ENCODE peak calls at places on chromosomes 11 and 22, in five cellular contexts. K is HepG2, E is GM12878, F is K562, Y is H1. U is an unnamed sample.

GRCh38 chr22:24325105-24325757 is 54.6 kb downstream of the SPECC1L start:
- DNase-seq in K (peak), E (peak), F (peak), Y (no peak), U (peak)

GRCh38 chr11:75214411-75214821 is 26.2 kb upstream of the TPBGL start:
- DNase-seq in K (peak), E (peak), F (peak), Y (peak), U (peak)

GRCh38 chr22:42895087-42895486 is 38.0 kb upstream of the ARFGAP3 start:
- DNase-seq in K (no peak), E (peak), F (no peak), Y (no peak), U (no peak)

GRCh38 chr22:43183496-43184263 is 3.3 kb downstream of the TTLL12 start:
- DNase-seq in K (peak), E (no peak), F (peak), Y (no peak), U (no peak)

GRCh38 chr11:40877256-40877655 is 582.2 kb downstream of the LRRC4C start:
- DNase-seq in K (peak), E (no peak), F (no peak), Y (no peak), U (no peak)

GRCh38 chr11:73493838-73494598 is 103.9 kb downstream of the FAM168A start:
- DNase-seq in K (peak), E (no peak), F (no peak), Y (peak), U (peak)

GRCh38 chr11:117371453-117371852 is 43.8 kb downstream of the CEP164 start:
- DNase-seq in K (no peak), E (no peak), F (no peak), Y (no peak), U (no peak)

GRCh38 chr11:74925281-74925680 is 23.6 kb downstream of the XRRA1 start:
- DNase-seq in K (no peak), E (no peak), F (no peak), Y (no peak), U (no peak)

GRCh38 chr11:122354029-122354697 is 238.1 kb upstream of the BLID start:
- DNase-seq in K (no peak), E (no peak), F (no peak), Y (no peak), U (no peak)

GRCh38 chr22:24105661-24106060 is 75.6 kb upstream of the SUSD2 start:
- DNase-seq in K (no peak), E (no peak), F (no peak), Y (no peak), U (no peak)

GRCh38 chr11:62491571-62492329 is 54.9 kb downstream of the AHNAK start:
- DNase-seq in K (no peak), E (no peak), F (peak), Y (no peak), U (no peak)

GRCh38 chr11:2898366-2899079 is 12.9 kb upstream of the CDKN1C start:
- DNase-seq in K (peak), E (no peak), F (peak), Y (no peak), U (no peak)

GRCh38 chr11:63944987-63945386 is 6.2 kb downstream of the NAA40 start:
- DNase-seq in K (peak), E (no peak), F (no peak), Y (no peak), U (no peak)
- H2AFZ ChIP-seq in K (no peak), E (no peak), F (no peak), Y (no peak), U (no peak)

DNA sequence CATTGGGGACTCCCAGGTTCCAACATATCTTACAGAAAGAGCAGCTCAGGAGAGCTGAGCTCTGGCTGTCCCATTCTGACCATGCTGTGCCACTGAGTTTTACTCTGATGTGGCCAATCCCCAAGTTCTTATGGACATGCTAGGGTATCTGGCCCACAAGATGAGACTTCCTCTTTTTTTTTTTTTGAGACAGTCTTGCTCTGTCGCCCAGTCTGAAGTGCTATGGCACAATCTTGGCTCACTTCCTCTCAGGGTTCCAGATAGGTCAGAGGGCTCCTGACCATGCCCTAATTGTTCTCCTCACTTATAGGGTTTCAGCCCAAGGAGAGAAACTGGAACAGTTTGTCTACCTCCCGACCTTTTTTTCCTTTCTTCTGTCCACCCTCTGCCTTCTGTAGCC is 152.3 kb upstream of the CCDC90B start:
- DNase-seq in K (no peak), E (no peak), F (no peak), Y (no peak), U (no peak)
- H3K4me2 ChIP-seq in K (no peak), E (no peak), F (no peak), Y (no peak), U (no peak)

DNA sequence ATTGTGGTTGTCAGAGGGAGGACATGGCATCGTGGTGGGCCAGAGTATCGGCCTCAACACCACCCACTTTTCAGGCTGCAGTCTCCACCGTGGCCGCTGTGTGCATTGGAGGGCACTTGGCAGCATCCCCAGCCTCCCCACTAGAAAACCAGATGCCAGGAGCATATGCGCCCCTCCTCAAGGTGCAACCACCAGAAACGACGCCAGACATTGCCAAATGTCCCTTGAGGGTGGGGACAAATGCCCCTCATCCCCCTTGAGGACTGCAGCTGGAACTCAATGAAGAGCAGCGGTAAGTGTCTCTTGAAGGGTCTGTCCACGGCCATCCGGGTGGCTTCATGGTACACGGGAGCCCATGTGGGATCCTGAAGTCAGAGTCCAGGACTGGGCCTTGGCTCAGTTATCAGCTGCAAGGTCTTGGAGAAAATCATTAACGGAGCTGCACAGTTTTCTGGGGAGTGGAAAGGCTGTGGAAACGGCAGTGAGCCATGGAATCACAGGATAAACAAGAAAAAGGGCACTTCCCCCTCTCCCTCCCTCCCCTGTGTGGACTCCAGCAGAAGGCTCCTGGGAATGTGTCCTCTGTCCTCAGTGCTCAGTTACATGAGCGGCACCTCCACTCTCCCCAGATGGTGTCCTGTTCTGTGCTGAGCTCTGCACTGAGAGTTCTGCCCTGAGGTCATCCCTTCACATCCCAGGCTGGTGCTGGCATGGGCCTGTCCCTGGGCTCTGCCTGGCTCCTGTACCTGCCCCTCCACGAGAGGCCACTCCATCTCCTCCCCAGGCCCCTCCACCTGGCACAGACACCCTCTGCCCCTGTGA is 324.4 kb upstream of the B3GAT1 start:
- DNase-seq in K (no peak), E (no peak), F (no peak), Y (no peak), U (no peak)
- TF ChIP-seq CREB1 in K (no peak), E (no peak), F (no peak), Y (no peak), U (no peak)

GRCh38 chr22:41551882-41552582 is 7.8 kb upstream of the POLR3H start:
- DNase-seq in K (no peak), E (no peak), F (no peak), Y (no peak), U (no peak)
- H2AFZ ChIP-seq in K (peak), E (no peak), F (peak), Y (no peak), U (peak)

GRCh38 chr11:103967985-103968384 is 68.5 kb upstream of the DDI1 start:
- DNase-seq in K (no peak), E (no peak), F (no peak), Y (no peak), U (no peak)

GRCh38 chr11:103970850-103971249 is 65.6 kb upstream of the DDI1 start:
- DNase-seq in K (no peak), E (no peak), F (no peak), Y (no peak), U (no peak)

GRCh38 chr11:103964390-103964789 is 72.0 kb upstream of the DDI1 start:
- DNase-seq in K (no peak), E (no peak), F (no peak), Y (no peak), U (no peak)

GRCh38 chr11:103968685-103969084 is 67.8 kb upstream of the DDI1 start:
- DNase-seq in K (no peak), E (no peak), F (no peak), Y (no peak), U (no peak)
- H3K4me2 ChIP-seq in K (no peak), E (no peak), F (no peak), Y (no peak), U (no peak)